ENCODE peak calls at places on chromosomes 11 and 22, in six cellular contexts. R, D, G, N, Y and I are unnamed samples.

GRCh38 chr11:2166091-2166851 is 5.3 kb upstream of the INS start:
- DNase-seq in R (peak; percentile 11), D (peak; percentile 9), G (no peak), N (peak; percentile 21), Y (no peak), I (no peak)

GRCh38 chr11:28318861-28319260 is 210.7 kb downstream of the METTL15 start:
- DNase-seq in R (no peak), D (no peak), G (no peak), N (peak; percentile 4), Y (no peak), I (no peak)

GRCh38 chr11:66835762-66836405 is 7.4 kb upstream of the RCE1 start:
- DNase-seq in R (peak; percentile 2), D (peak; percentile 47), G (no peak), N (peak; percentile 79), Y (peak; percentile 65), I (no peak)

GRCh38 chr11:101706015-101706414 is 122.2 kb upstream of the TRPC6 start:
- DNase-seq in R (no peak), D (no peak), G (no peak), N (no peak), Y (peak; percentile 54), I (no peak)

GRCh38 chr11:123719452-123719851 is 22.0 kb downstream of the ZNF202 start:
- DNase-seq in R (no peak), D (peak; percentile 57), G (no peak), N (no peak), Y (peak; percentile 85), I (no peak)

GRCh38 chr11:117175104-117175503 is 3.4 kb upstream of the SIDT2 start:
- DNase-seq in R (no peak), D (no peak), G (no peak), N (no peak), Y (no peak), I (no peak)

GRCh38 chr11:96426356-96427103 is 36.7 kb downstream of the JRKL start:
- DNase-seq in R (peak; percentile 44), D (peak; percentile 39), G (no peak), N (peak; percentile 75), Y (peak; percentile 61), I (no peak)

GRCh38 chr11:7648264-7648663 is 25.0 kb downstream of the CYB5R2 start:
- DNase-seq in R (no peak), D (no peak), G (no peak), N (no peak), Y (no peak), I (no peak)

GRCh38 chr11:77771135-77771534 is 49.4 kb downstream of the RSF1 start:
- DNase-seq in R (no peak), D (peak; percentile 21), G (no peak), N (peak; percentile 47), Y (no peak), I (no peak)

GRCh38 chr22:22061085-22062077 is 78.8 kb upstream of the TOP3B start:
- DNase-seq in R (no peak), D (no peak), G (no peak), N (peak; percentile 93), Y (peak; percentile 43), I (no peak)

GRCh38 chr11:85945788-85946187 is 90.6 kb downstream of the CCDC83 start:
- DNase-seq in R (peak; percentile 28), D (no peak), G (no peak), N (peak; percentile 22), Y (no peak), I (no peak)

GRCh38 chr11:110991621-110992355 is 253.7 kb upstream of the POU2AF2 start:
- DNase-seq in R (no peak), D (peak; percentile 65), G (no peak), N (peak; percentile 74), Y (no peak), I (no peak)

GRCh38 chr11:73323464-73323863 is 15.4 kb downstream of the ARHGEF17 start:
- DNase-seq in R (no peak), D (peak; percentile 84), G (peak; percentile 78), N (peak; percentile 88), Y (peak; percentile 77), I (no peak)

GRCh38 chr11:25758145-25758661 is 573.7 kb upstream of the ANO3 start:
- DNase-seq in R (no peak), D (peak; percentile 15), G (no peak), N (no peak), Y (no peak), I (no peak)

GRCh38 chr11:6006395-6006794 is 351 bp downstream of the OR56A4 start:
- DNase-seq in R (no peak), D (no peak), G (no peak), N (no peak), Y (no peak), I (no peak)

GRCh38 chr11:102680945-102681344 is 24.6 kb downstream of the MMP27 start:
- DNase-seq in R (no peak), D (peak; percentile 12), G (no peak), N (peak; percentile 16), Y (no peak), I (no peak)

GRCh38 chr11:3146612-3147256 is 18.4 kb downstream of the OSBPL5 start:
- DNase-seq in R (no peak), D (peak; percentile 86), G (no peak), N (peak; percentile 54), Y (peak; percentile 78), I (no peak)

GRCh38 chr11:75591371-75591770 is 29.3 kb downstream of the SERPINH1 start:
- DNase-seq in R (no peak), D (no peak), G (no peak), N (no peak), Y (no peak), I (no peak)

GRCh38 chr11:131118247-131118646 is 202.0 kb upstream of the SNX19 start:
- DNase-seq in R (no peak), D (no peak), G (no peak), N (no peak), Y (no peak), I (no peak)

GRCh38 chr22:45262931-45263789 is 21.6 kb upstream of the UPK3A start:
- DNase-seq in R (peak; percentile 93), D (no peak), G (peak; percentile 59), N (no peak), Y (no peak), I (no peak)

GRCh38 chr11:110128161-110128560 is 35.0 kb downstream of the ZC3H12C start:
- DNase-seq in R (no peak), D (peak; percentile 32), G (no peak), N (peak; percentile 42), Y (peak; percentile 42), I (peak; percentile 21)

GRCh38 chr22:33049125-33049729 is 9.0 kb downstream of the SYN3 start:
- DNase-seq in R (peak; percentile 77), D (peak; percentile 62), G (peak; percentile 61), N (peak; percentile 87), Y (peak; percentile 67), I (peak; percentile 79)

GRCh38 chr11:107250017-107250416 is 207.6 kb downstream of the CWF19L2 start:
- DNase-seq in R (no peak), D (no peak), G (no peak), N (no peak), Y (no peak), I (no peak)

GRCh38 chr22:25749420-25750169 is 7.6 kb downstream of the MYO18B start:
- DNase-seq in R (peak; percentile 88), D (peak; percentile 37), G (no peak), N (no peak), Y (no peak), I (no peak)

GRCh38 chr11:80414766-80415165 is 973.9 kb upstream of the TENM4 start:
- DNase-seq in R (peak; percentile 11), D (no peak), G (no peak), N (peak; percentile 17), Y (no peak), I (no peak)

GRCh38 chr11:1652778-1653540 is 23.4 kb downstream of the KRTAP5-5 start:
- DNase-seq in R (peak; percentile 54), D (peak; percentile 22), G (peak; percentile 76), N (peak; percentile 66), Y (peak; percentile 29), I (peak; percentile 60)

GRCh38 chr11:113584371-113584770 is 109.2 kb upstream of the DRD2 start:
- DNase-seq in R (no peak), D (no peak), G (no peak), N (no peak), Y (no peak), I (no peak)

GRCh38 chr11:77276271-77276670 is 25.2 kb downstream of the GDPD4 start:
- DNase-seq in R (no peak), D (peak; percentile 37), G (no peak), N (peak; percentile 58), Y (peak; percentile 7), I (no peak)

GRCh38 chr11:35261197-35261596 is 122.2 kb downstream of the CD44 start:
- DNase-seq in R (no peak), D (no peak), G (no peak), N (no peak), Y (no peak), I (no peak)
- TF ChIP-seq CTCF in R (no peak), D (no peak), G (no peak), N (no peak), Y (no peak), I (no peak)

GRCh38 chr22:37561209-37562048 is 1.1 kb downstream of the CDC42EP1 start:
- DNase-seq in R (peak; percentile 73), D (peak; percentile 84), G (peak; percentile 90), N (peak; percentile 94), Y (peak; percentile 86), I (peak; percentile 88)

GRCh38 chr22:37559901-37560681 is at the start of gene CDC42EP1:
- DNase-seq in R (no peak), D (peak; percentile 59), G (peak; percentile 62), N (peak; percentile 76), Y (peak; percentile 36), I (peak; percentile 39)

GRCh38 chr22:37560682-37561208 is 465 bp downstream of the CDC42EP1 start:
- DNase-seq in R (no peak), D (peak; percentile 75), G (peak; percentile 57), N (peak; percentile 85), Y (peak; percentile 53), I (no peak)

GRCh38 chr22:37558815-37559214 is 1.5 kb upstream of the CDC42EP1 start:
- DNase-seq in R (no peak), D (no peak), G (no peak), N (no peak), Y (no peak), I (no peak)

GRCh38 chr22:37559521-37559900 is 769 bp upstream of the CDC42EP1 start:
- DNase-seq in R (no peak), D (no peak), G (no peak), N (no peak), Y (no peak), I (no peak)
- H3K4me3 ChIP-seq in R (no peak overlapping the region), D (peak overlapping the region; percentile 56), G (no peak overlapping the region), N (no peak overlapping the region), Y (peak overlapping the region; percentile 39), I (no peak overlapping the region)

DNA sequence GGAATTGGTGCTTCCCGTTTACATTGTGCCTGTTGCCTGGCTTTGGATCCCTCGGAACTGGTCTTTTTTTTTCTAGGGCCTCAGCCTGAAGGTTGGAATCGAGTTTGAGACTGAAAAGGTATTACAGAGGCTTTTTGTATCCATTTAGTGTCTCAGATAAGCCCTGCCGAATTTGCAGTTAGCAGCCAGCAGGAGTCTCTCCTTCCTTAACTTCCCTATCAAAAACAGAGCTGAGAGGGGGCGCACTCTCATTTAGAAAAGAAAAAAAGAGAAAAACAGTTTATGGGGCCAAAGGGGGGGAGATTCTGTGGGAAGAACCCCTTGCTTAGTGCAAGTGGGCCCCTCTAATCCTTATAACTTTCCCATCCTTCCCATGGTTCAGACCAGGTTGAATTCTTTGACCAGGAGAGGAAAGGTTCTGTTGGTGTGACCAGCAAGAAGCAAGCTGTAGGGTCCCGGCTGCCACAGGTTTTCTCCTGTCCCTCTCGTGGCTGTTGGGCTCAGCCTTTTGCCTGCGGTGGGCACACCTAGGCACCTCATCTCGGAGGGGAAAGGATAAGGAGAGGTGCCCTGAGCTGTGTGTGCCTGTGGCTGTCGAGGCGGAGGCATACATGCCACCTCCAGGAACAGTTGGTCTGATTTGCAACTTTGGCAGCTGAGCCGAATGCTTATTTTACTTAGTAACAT is 565.1 kb upstream of the CNTN5 start:
- DNase-seq in R (no peak), D (no peak), G (no peak), N (no peak), Y (no peak), I (no peak)
- TF ChIP-seq CTCF in R (no peak), D (no peak), G (no peak), N (no peak), Y (no peak), I (peak; percentile 31)

GRCh38 chr11:42043312-42043711 is 583.9 kb upstream of the LRRC4C start:
- DNase-seq in R (no peak), D (peak; percentile 76), G (no peak), N (peak; percentile 2), Y (no peak), I (no peak)
- H3K4me3 ChIP-seq in R (no peak overlapping the region), D (no peak overlapping the region), G (no peak overlapping the region), N (no peak overlapping the region), Y (no peak overlapping the region), I (no peak overlapping the region)